ENCODE peak calls at places on chromosome 10, in nine cellular contexts. F, E, U, Y, V, B, P, H and C are unnamed samples.

GRCh38 chr10:12872577-12872976 is 128.9 kb downstream of the CCDC3 start:
- DNase-seq in E (no peak), H (no peak), U (no peak), F (no peak), V (no peak), Y (no peak), B (no peak), P (no peak), C (no peak)

GRCh38 chr10:110758898-110759297 is 112.8 kb upstream of the PDCD4 start:
- DNase-seq in E (peak; percentile 59), Y (no peak), B (no peak), H (peak; percentile 38), F (no peak), V (peak; percentile 36), U (no peak), P (no peak), C (no peak)

GRCh38 chr10:27861781-27862180 is 116.2 kb upstream of the MKX start:
- DNase-seq in E (no peak), F (no peak), H (no peak), U (no peak), Y (no peak), B (no peak), V (no peak), P (no peak), C (no peak)

GRCh38 chr10:80133221-80133620 is 691 bp downstream of the PLAC9 start:
- DNase-seq in E (peak; percentile 50), V (no peak), P (no peak), B (no peak), Y (no peak), F (peak; percentile 38), H (peak; percentile 46), U (no peak), C (no peak)

GRCh38 chr10:78416031-78416800 is 382.6 kb downstream of the RPS24 start:
- DNase-seq in H (peak; percentile 31), E (no peak), Y (no peak), P (no peak), F (peak; percentile 8), U (no peak), V (no peak), B (no peak), C (peak; percentile 13)

GRCh38 chr10:79349766-79350406 is 2.6 kb downstream of the PPIF start:
- DNase-seq in H (no peak), V (no peak), F (peak; percentile 18), P (no peak), E (no peak), B (no peak), U (peak; percentile 35), Y (no peak), C (no peak)

GRCh38 chr10:75238182-75239180 is 2.7 kb upstream of the COMTD1 start:
- DNase-seq in E (no peak), H (no peak), V (no peak), P (no peak), B (no peak), Y (no peak), U (no peak), F (peak; percentile 74), C (no peak)

GRCh38 chr10:48658889-48659269 is 25.8 kb upstream of the WDFY4 start:
- DNase-seq in E (no peak), P (no peak), H (no peak), F (no peak), B (no peak), U (no peak), Y (no peak), V (no peak), C (no peak)

GRCh38 chr10:13987472-13987871 is 343.3 kb downstream of the FRMD4A start:
- DNase-seq in B (no peak), U (peak; percentile 22), Y (no peak), E (no peak), P (no peak), H (peak; percentile 67), V (no peak), F (no peak), C (no peak)

GRCh38 chr10:103047381-103047780 is 129.3 kb downstream of the CNNM2 start:
- DNase-seq in F (no peak), B (no peak), H (no peak), Y (no peak), P (no peak), E (no peak), U (no peak), V (no peak), C (no peak)

GRCh38 chr10:75303045-75303777 is 67.5 kb upstream of the COMTD1 start:
- DNase-seq in U (no peak), H (no peak), V (no peak), Y (no peak), F (no peak), E (no peak), B (no peak), P (no peak), C (no peak)

GRCh38 chr10:132109341-132110072 is 43.8 kb downstream of the JAKMIP3 start:
- DNase-seq in F (peak; percentile 18), Y (no peak), H (peak; percentile 18), E (peak; percentile 11), B (no peak), V (no peak), P (no peak), U (no peak), C (peak; percentile 43)

GRCh38 chr10:46170789-46171188 is 116.0 kb upstream of the ANTXRL start:
- DNase-seq in P (no peak), E (no peak), B (no peak), H (no peak), Y (no peak), F (no peak), U (no peak), V (no peak), C (no peak)

GRCh38 chr10:7243873-7244272 is 167.0 kb downstream of the SFMBT2 start:
- DNase-seq in Y (no peak), B (no peak), P (no peak), F (no peak), H (no peak), U (no peak), E (no peak), V (no peak), C (no peak)

GRCh38 chr10:102604379-102604960 is 39.8 kb upstream of the TRIM8 start:
- DNase-seq in H (peak; percentile 88), E (no peak), U (peak; percentile 68), P (peak; percentile 52), V (no peak), B (peak; percentile 86), Y (no peak), F (no peak), C (no peak)

GRCh38 chr10:89699581-89700064 is 1.8 kb upstream of the KIF20B start:
- DNase-seq in B (no peak), H (peak; percentile 36), E (no peak), P (no peak), U (no peak), F (no peak), V (no peak), Y (no peak), C (no peak)

GRCh38 chr10:125823663-125824251 is 411 bp downstream of the BCCIP start:
- DNase-seq in V (peak; percentile 19), E (no peak), U (peak; percentile 8), F (no peak), H (no peak), P (no peak), B (no peak), Y (no peak), C (no peak)

GRCh38 chr10:132570265-132570664 is 32.7 kb downstream of the INPP5A start:
- DNase-seq in E (no peak), V (no peak), F (no peak), H (no peak), B (no peak), U (no peak), Y (no peak), P (no peak), C (no peak)

GRCh38 chr10:73439055-73439454 is 5.7 kb upstream of the MSS51 start:
- DNase-seq in E (no peak), B (no peak), U (no peak), H (peak; percentile 44), P (peak; percentile 11), F (no peak), Y (no peak), V (no peak), C (no peak)

GRCh38 chr10:64113796-64114195 is 592.6 kb downstream of the REEP3 start:
- DNase-seq in E (no peak), P (no peak), H (no peak), F (peak; percentile 37), V (no peak), B (no peak), Y (no peak), U (no peak), C (no peak)

GRCh38 chr10:77643795-77644468 is 6.3 kb upstream of the KCNMA1 start:
- DNase-seq in P (peak; percentile 32), U (peak; percentile 32), E (no peak), B (peak; percentile 71), F (peak; percentile 73), V (peak; percentile 42), H (peak; percentile 81), Y (peak; percentile 44), C (no peak)

GRCh38 chr10:69407621-69408301 is 9.0 kb downstream of the TACR2 start:
- DNase-seq in V (no peak), Y (no peak), P (no peak), B (peak; percentile 58), U (no peak), E (no peak), F (peak; percentile 62), H (no peak), C (peak; percentile 67)
- TF ChIP-seq CTCF in V (no peak), Y (peak; percentile 10), P (no peak), B (peak; percentile 64), U (peak; percentile 47), E (peak; percentile 46), F (peak; percentile 63), H (peak; percentile 29), C (no peak)

GRCh38 chr10:87712913-87713616 is 53.4 kb downstream of the PAPSS2 start:
- DNase-seq in H (no peak), V (no peak), Y (no peak), B (no peak), E (no peak), F (no peak), P (no peak), U (no peak), C (no peak)
- TF ChIP-seq CTCF in H (no peak), V (no peak), Y (no peak), B (no peak), E (no peak), F (no peak), P (no peak), U (no peak), C (no peak)

GRCh38 chr10:50275650-50276235 is 24.4 kb upstream of the ASAH2 start:
- DNase-seq in V (peak; percentile 78), P (no peak), Y (peak; percentile 43), B (peak; percentile 18), E (peak; percentile 18), U (peak; percentile 38), F (peak; percentile 60), H (peak; percentile 31), C (peak; percentile 68)
- TF ChIP-seq CTCF in V (peak; percentile 34), P (peak; percentile 46), Y (peak; percentile 37), B (peak; percentile 52), E (peak; percentile 70), U (peak; percentile 75), F (peak; percentile 75), H (peak; percentile 64), C (peak; percentile 10)

DNA sequence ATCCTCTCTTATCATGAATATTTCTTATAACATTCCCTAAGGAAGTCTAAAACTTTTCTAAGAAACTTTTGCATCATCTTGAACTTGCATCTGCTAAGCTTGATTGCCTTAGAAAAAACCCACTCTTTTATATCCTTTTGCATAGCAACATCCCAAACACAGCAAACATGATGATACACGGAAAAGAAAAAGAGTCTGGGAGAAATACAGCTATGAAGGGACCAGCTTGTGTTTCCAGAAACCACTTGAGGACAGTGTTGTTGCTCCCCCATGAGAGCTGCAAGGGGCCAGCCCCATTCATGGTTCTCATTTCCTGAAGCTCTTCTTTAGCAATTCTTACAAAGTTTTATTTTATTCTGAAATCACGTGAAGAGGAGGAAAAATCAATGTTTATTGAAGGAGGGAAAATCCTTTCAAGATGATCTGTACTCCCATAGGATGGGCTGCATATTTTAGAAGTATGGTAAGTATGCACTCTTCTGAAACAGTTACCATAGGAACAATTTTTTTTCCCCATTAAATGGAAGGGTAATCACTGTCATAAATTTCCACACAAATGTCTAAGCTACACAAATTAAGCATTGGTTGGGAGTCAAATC is 17.4 kb upstream of the PRTFDC1 start:
- DNase-seq in B (no peak), H (no peak), E (peak; percentile 26), P (no peak), V (no peak), U (no peak), F (no peak), Y (no peak), C (no peak)
- TF ChIP-seq CTCF in B (no peak), H (no peak), E (no peak), P (no peak), V (no peak), U (no peak), F (no peak), Y (no peak), C (no peak)